ENCODE peak calls at places on chromosome 5, in six cellular contexts. Q is osteocyte; R is left kidney; J is stimulated activated CD4-positive, alpha-beta T cell treated with anti-CD3 and anti-CD28 coated beads, TNF-alpha, amount 100 ng/mL, for 1 hour; C is GM04504; G is BE2C. E is an unnamed sample.
A peak's percentile ranks its signal among the peaks of the same experiment; 100 is the strongest.

GRCh38 chr5:150473673-150474358 is 24.3 kb upstream of the RPS14 start:
- DNase-seq in C (no peak), G (no peak), J (no peak), R (peak; percentile 58), Q (no peak), E (no peak)

GRCh38 chr5:59066367-59067163 is 483.7 kb downstream of the RAB3C start:
- DNase-seq in C (peak; percentile 40), G (no peak), Q (no peak), R (no peak), J (no peak), E (no peak)

GRCh38 chr5:137220523-137220927 is 278.6 kb downstream of the SPOCK1 start:
- DNase-seq in G (peak; percentile 15), R (peak; percentile 69), J (no peak), Q (no peak), C (peak; percentile 80), E (peak; percentile 89)

GRCh38 chr5:151476054-151476453 is 28.7 kb downstream of the SLC36A1 start:
- DNase-seq in R (no peak), J (no peak), Q (peak; percentile 46), G (no peak), C (no peak), E (no peak)

GRCh38 chr5:2919310-2920018 is 168.0 kb upstream of the IRX2 start:
- DNase-seq in R (no peak), Q (peak; percentile 79), C (no peak), G (no peak), J (no peak), E (no peak)

GRCh38 chr5:56406221-56406620 is 173.1 kb upstream of the ANKRD55 start:
- DNase-seq in J (no peak), C (no peak), Q (no peak), G (no peak), R (no peak), E (no peak)

GRCh38 chr5:130166839-130167490 is 262.7 kb downstream of the CHSY3 start:
- DNase-seq in C (no peak), J (no peak), G (no peak), R (no peak), Q (no peak), E (peak; percentile 77)

GRCh38 chr5:111755942-111756353 is 1.0 kb downstream of the NREP start:
- DNase-seq in R (peak; percentile 78), G (no peak), C (no peak), J (no peak), Q (no peak), E (peak; percentile 69)

GRCh38 chr5:81852277-81853004 is 101.5 kb upstream of the SSBP2 start:
- DNase-seq in G (no peak), J (no peak), Q (no peak), R (peak; percentile 84), C (no peak), E (peak; percentile 89)

GRCh38 chr5:137834498-137834897 is 33.2 kb upstream of the MYOT start:
- DNase-seq in C (no peak), G (no peak), Q (no peak), J (no peak), R (no peak), E (no peak)

GRCh38 chr5:86968311-86968753 is 299.4 kb upstream of the RASA1 start:
- DNase-seq in J (no peak), G (no peak), Q (no peak), R (peak; percentile 54), C (peak; percentile 20), E (peak; percentile 67)